ENCODE peak calls at places on chromosomes 12 and 14, in ten cellular contexts. L, A, O, V, Y, P, T, J, G and X are unnamed samples.

GRCh38 chr12:124321040-124321481 is 26.2 kb downstream of the RFLNA start:
- DNase-seq in L (peak), O (peak), G (peak), T (peak), Y (peak), V (peak), A (no peak), J (peak), P (no peak), X (no peak)

GRCh38 chr12:57069522-57069921 is 9.1 kb downstream of the NEMP1 start:
- DNase-seq in O (peak), G (peak), T (peak), V (peak), J (peak), A (peak), L (peak), P (peak), Y (no peak), X (peak)

GRCh38 chr12:124049451-124050094 is 76.6 kb downstream of the ZNF664 start:
- DNase-seq in Y (no peak), J (no peak), A (no peak), L (no peak), T (no peak), O (no peak), G (no peak), V (no peak), P (no peak), X (no peak)

GRCh38 chr14:71497645-71498086 is 434.6 kb upstream of the RGS6 start:
- DNase-seq in O (no peak), G (no peak), L (no peak), Y (peak), P (no peak), J (no peak), T (peak), V (no peak), A (no peak), X (peak)

GRCh38 chr14:52683985-52684520 is 11.3 kb downstream of the ERO1A start:
- DNase-seq in Y (no peak), A (no peak), O (peak), T (no peak), V (no peak), G (no peak), J (no peak), P (no peak), L (no peak), X (no peak)

GRCh38 chr12:121036810-121037326 is 2.2 kb downstream of the OASL start:
- DNase-seq in P (no peak), J (no peak), A (no peak), L (no peak), O (no peak), Y (no peak), V (no peak), T (no peak), G (no peak), X (peak)

GRCh38 chr14:85122690-85123089 is 407.3 kb upstream of the FLRT2 start:
- DNase-seq in Y (no peak), J (no peak), O (no peak), A (no peak), V (no peak), P (no peak), G (no peak), L (no peak), T (no peak), X (peak)

GRCh38 chr12:46208370-46208769 is 60.5 kb downstream of the SLC38A1 start:
- DNase-seq in P (no peak), L (no peak), G (no peak), T (no peak), A (no peak), J (no peak), O (no peak), V (no peak), Y (no peak), X (no peak)

GRCh38 chr12:553216-554000 is 93.7 kb downstream of the B4GALNT3 start:
- DNase-seq in L (no peak), J (no peak), T (peak), V (no peak), Y (no peak), G (no peak), P (no peak), A (no peak), O (no peak), X (no peak)

GRCh38 chr14:22657861-22658260 is 13.7 kb upstream of the OR6J1 start:
- DNase-seq in A (no peak), Y (no peak), L (no peak), O (peak), V (peak), J (no peak), G (peak), T (peak), P (no peak), X (no peak)

GRCh38 chr12:11833174-11833895 is 183.9 kb downstream of the ETV6 start:
- DNase-seq in O (no peak), G (no peak), T (no peak), A (no peak), J (no peak), V (no peak), P (no peak), L (no peak), Y (no peak), X (no peak)

GRCh38 chr12:1588574-1588944 is 5.8 kb downstream of the FBXL14 start:
- DNase-seq in G (no peak), T (no peak), J (no peak), P (no peak), A (no peak), O (no peak), Y (no peak), L (no peak), V (no peak), X (no peak)

GRCh38 chr12:82651489-82651888 is 35.2 kb upstream of the TMTC2 start:
- DNase-seq in P (no peak), V (no peak), G (no peak), A (no peak), T (no peak), Y (no peak), J (no peak), O (peak), L (no peak), X (no peak)

GRCh38 chr14:58752782-58753181 is 115.0 kb downstream of the DACT1 start:
- DNase-seq in J (peak), L (no peak), O (peak), G (no peak), P (peak), T (no peak), Y (no peak), V (no peak), A (peak), X (no peak)

GRCh38 chr12:101552277-101552676 is 42.5 kb upstream of the MYBPC1 start:
- DNase-seq in T (no peak), A (no peak), Y (no peak), G (peak), L (no peak), P (no peak), O (peak), V (no peak), J (peak), X (peak)

GRCh38 chr12:104796475-104796862 is 161.6 kb downstream of the SLC41A2 start:
- DNase-seq in P (no peak), O (no peak), A (no peak), G (no peak), T (no peak), J (no peak), Y (no peak), L (no peak), V (no peak), X (no peak)

GRCh38 chr12:66409195-66409871 is 107.0 kb downstream of the HELB start:
- DNase-seq in V (peak), G (peak), Y (no peak), A (no peak), P (no peak), T (peak), O (peak), J (no peak), L (peak), X (peak)

GRCh38 chr14:99137913-99138571 is 134.0 kb downstream of the BCL11B start:
- DNase-seq in Y (no peak), G (peak), V (peak), P (no peak), T (peak), J (no peak), A (peak), L (peak), O (peak), X (no peak)

GRCh38 chr12:68899251-68899771 is 33.7 kb downstream of the CPM start:
- DNase-seq in T (no peak), O (peak), V (no peak), P (no peak), J (no peak), A (peak), Y (no peak), G (peak), L (no peak), X (no peak)

GRCh38 chr14:29896354-29896768 is 31.3 kb downstream of the PRKD1 start:
- DNase-seq in Y (no peak), J (no peak), L (no peak), G (no peak), V (no peak), T (no peak), O (peak), A (no peak), P (no peak), X (no peak)

GRCh38 chr12:109449845-109450532 is 27.1 kb downstream of the KCTD10 start:
- DNase-seq in Y (no peak), G (peak), A (no peak), J (no peak), P (no peak), L (no peak), O (peak), T (no peak), V (peak), X (no peak)

GRCh38 chr12:46179693-46180452 is 89.0 kb downstream of the SLC38A1 start:
- DNase-seq in J (no peak), A (no peak), Y (peak), L (no peak), P (no peak), O (no peak), V (no peak), T (no peak), G (no peak), X (no peak)

GRCh38 chr12:127811988-127812387 is 455.0 kb upstream of the TMEM132C start:
- DNase-seq in A (no peak), O (no peak), T (no peak), Y (no peak), V (peak), P (no peak), J (no peak), L (no peak), G (peak), X (no peak)

GRCh38 chr12:75587340-75588106 is 76.1 kb upstream of the KRR1 start:
- DNase-seq in J (no peak), L (no peak), Y (no peak), T (no peak), P (no peak), V (no peak), G (no peak), A (no peak), O (no peak), X (no peak)

GRCh38 chr12:31853977-31854376 is 105.2 kb upstream of the RESF1 start:
- DNase-seq in V (no peak), G (no peak), L (no peak), O (no peak), T (no peak), J (no peak), A (no peak), P (no peak), Y (no peak), X (no peak)

GRCh38 chr14:67377916-67378315 is 17.8 kb downstream of the EIF2S1 start:
- DNase-seq in G (no peak), T (no peak), Y (no peak), P (no peak), J (no peak), O (no peak), V (no peak), L (no peak), A (no peak), X (no peak)

GRCh38 chr14:44283836-44284235 is 223.2 kb downstream of the FSCB start:
- DNase-seq in V (no peak), L (no peak), A (no peak), G (no peak), J (no peak), Y (no peak), T (no peak), O (no peak), P (no peak), X (no peak)

GRCh38 chr12:96901175-96901574 is 5.9 kb upstream of the NEDD1 start:
- DNase-seq in P (no peak), J (no peak), A (no peak), V (no peak), L (no peak), T (no peak), G (no peak), O (no peak), Y (no peak), X (no peak)

GRCh38 chr12:120439646-120440247 is 1.8 kb downstream of the COX6A1 start:
- DNase-seq in O (peak), V (peak), G (peak), A (no peak), T (peak), L (peak), P (peak), Y (peak), J (peak), X (no peak)

GRCh38 chr14:64303471-64303917 is 9.3 kb upstream of the ESR2 start:
- DNase-seq in T (peak), G (peak), A (no peak), P (no peak), J (no peak), Y (peak), L (no peak), O (peak), V (peak), X (no peak)

GRCh38 chr12:116650585-116650984 is 87.3 kb downstream of the SPRING1 start:
- DNase-seq in G (no peak), J (no peak), V (no peak), A (no peak), L (no peak), P (no peak), O (no peak), T (no peak), Y (no peak), X (no peak)

GRCh38 chr14:23941669-23942068 is 11.9 kb upstream of the DHRS4 start:
- DNase-seq in G (no peak), Y (no peak), L (no peak), V (no peak), J (no peak), T (no peak), O (no peak), P (no peak), A (no peak), X (no peak)

GRCh38 chr12:48917857-48918537 is 7.3 kb downstream of the FKBP11 start:
- DNase-seq in V (no peak), P (no peak), L (peak), J (no peak), Y (no peak), O (no peak), A (no peak), T (peak), G (no peak), X (no peak)
- H3K27ac ChIP-seq in V (no peak), P (no peak), L (peak), J (no peak), Y (no peak), O (no peak), A (no peak), T (peak), G (no peak), X (no peak)

DNA sequence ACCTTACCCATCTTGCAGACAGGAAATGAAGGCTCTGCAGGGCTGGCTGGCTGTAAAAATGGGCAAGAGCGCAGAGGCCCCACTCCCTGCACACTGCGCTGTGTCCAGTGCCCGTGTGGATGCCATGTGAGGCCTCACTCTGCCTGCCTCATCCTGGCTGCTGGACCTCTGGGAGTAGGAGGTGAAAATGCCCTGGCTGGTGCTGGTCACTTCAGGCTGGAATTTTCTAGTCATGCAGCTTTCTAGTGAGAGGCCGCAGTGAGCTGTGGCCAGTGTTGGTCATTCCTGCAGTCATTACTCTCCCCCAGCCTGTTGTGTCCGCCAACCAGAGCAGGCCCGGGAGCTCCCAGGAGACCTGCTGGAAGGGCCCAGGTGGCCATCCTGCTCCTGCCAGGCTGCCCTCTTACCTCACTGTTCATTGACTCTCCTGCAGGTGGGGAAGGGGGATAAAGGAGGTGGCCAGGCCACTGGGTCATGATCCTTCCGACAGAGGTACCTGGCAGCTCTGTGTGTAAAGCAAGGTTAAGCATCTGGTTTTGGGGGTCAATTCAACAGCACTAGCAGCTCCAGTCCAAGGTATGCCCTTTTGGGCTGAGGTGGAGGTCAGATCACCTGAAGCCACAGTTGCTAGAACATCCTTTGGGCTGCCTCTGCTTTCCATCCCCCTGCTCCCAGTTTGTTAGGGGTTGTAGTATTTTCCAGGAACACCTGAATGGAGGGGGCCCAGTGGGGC is 39.8 kb downstream of the SH2B3 start:
- DNase-seq in Y (no peak), P (no peak), L (no peak), T (no peak), O (no peak), A (peak), V (no peak), G (no peak), J (no peak), X (no peak)
- H3K4me3 ChIP-seq in Y (no peak), P (no peak), L (no peak), T (no peak), O (no peak), A (no peak), V (no peak), G (no peak), J (no peak), X (no peak)

GRCh38 chr12:27292718-27293117 is 39.9 kb upstream of the BMAL2 start:
- DNase-seq in G (no peak), J (no peak), A (no peak), P (no peak), Y (no peak), T (no peak), V (no peak), O (no peak), L (no peak), X (no peak)

GRCh38 chr12:27291862-27292261 is 40.8 kb upstream of the BMAL2 start:
- DNase-seq in J (no peak), A (no peak), T (no peak), V (no peak), O (no peak), P (no peak), G (no peak), Y (no peak), L (no peak), X (no peak)

GRCh38 chr12:27290501-27291168 is 42.0 kb upstream of the BMAL2 start:
- DNase-seq in G (no peak), V (no peak), Y (no peak), T (no peak), J (no peak), A (no peak), L (no peak), O (no peak), P (no peak), X (no peak)

GRCh38 chr12:27296674-27297073 is 36.0 kb upstream of the BMAL2 start:
- DNase-seq in J (no peak), G (no peak), T (no peak), Y (no peak), O (no peak), V (no peak), L (no peak), A (no peak), P (no peak), X (no peak)

GRCh38 chr12:27293463-27293862 is 39.2 kb upstream of the BMAL2 start:
- DNase-seq in T (no peak), P (peak), Y (no peak), L (no peak), V (no peak), G (no peak), J (no peak), A (no peak), O (no peak), X (no peak)
- H3K27ac ChIP-seq in T (no peak), P (peak), Y (no peak), L (no peak), V (no peak), G (no peak), J (no peak), A (peak), O (no peak), X (no peak)

DNA sequence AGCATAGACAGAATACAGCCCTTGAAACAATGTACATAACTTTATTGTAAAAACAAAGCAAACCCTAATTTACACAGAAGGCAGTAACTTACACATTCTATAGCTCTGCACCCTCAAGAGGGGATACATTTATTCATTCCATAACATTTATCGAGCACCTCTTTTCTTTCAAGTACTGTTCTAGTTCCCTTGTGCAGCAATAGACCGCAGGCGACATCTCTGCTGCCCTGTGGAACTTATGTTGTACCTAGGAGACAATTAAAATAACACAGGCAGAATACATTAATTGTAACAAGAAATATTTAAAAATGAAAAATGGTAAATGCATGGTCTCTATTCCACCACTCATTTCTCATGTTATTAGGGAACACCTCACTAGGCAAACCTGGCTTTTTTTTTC is 1.4 kb upstream of the ARHGDIB start:
- DNase-seq in T (no peak), V (no peak), P (no peak), A (no peak), L (no peak), J (no peak), O (no peak), G (no peak), Y (no peak), X (no peak)
- H3K4me3 ChIP-seq in T (peak), V (no peak), P (no peak), A (no peak), L (no peak), J (no peak), O (no peak), G (no peak), Y (no peak), X (no peak)